ENCODE peak calls at places on chromosome 9, in four cellular contexts. V is mucosa of descending colon, E is type B pancreatic cell, W is GM12878. L is an unnamed sample.

GRCh38 chr9:108599571-108599970 is 256.2 kb downstream of the ACTL7B start:
- DNase-seq in V (no peak), E (no peak), W (no peak), L (no peak)

GRCh38 chr9:108297025-108297424 is 558.8 kb downstream of the ACTL7B start:
- DNase-seq in V (no peak), E (no peak), W (no peak), L (peak; percentile 96)

GRCh38 chr9:130390371-130390770 is 54.4 kb upstream of the ASS1 start:
- DNase-seq in V (no peak), E (no peak), W (no peak), L (no peak)

GRCh38 chr9:99445377-99445891 is 223.4 kb downstream of the SEC61B start:
- DNase-seq in V (no peak), E (no peak), W (no peak), L (peak; percentile 97)

GRCh38 chr9:35728041-35728971 is 3.7 kb downstream of the TLN1 start:
- DNase-seq in V (peak; percentile 79), E (no peak), W (no peak), L (peak; percentile 96)

GRCh38 chr9:105299190-105299854 is 54.9 kb downstream of the SLC44A1 start:
- DNase-seq in V (no peak), E (no peak), W (no peak), L (peak; percentile 95)

GRCh38 chr9:113409883-113410206 is 630 bp downstream of the POLE3 start:
- DNase-seq in V (no peak), E (peak; percentile 76), W (no peak), L (no peak)

GRCh38 chr9:37564931-37565330 is 11.2 kb downstream of the FBXO10 start:
- DNase-seq in V (no peak), E (no peak), W (no peak), L (no peak)

GRCh38 chr9:122320346-122320995 is 50.4 kb upstream of the PTGS1 start:
- DNase-seq in V (no peak), E (no peak), W (no peak), L (no peak)

GRCh38 chr9:35518212-35518917 is 28.5 kb downstream of the RUSC2 start:
- DNase-seq in V (no peak), E (no peak), W (no peak), L (peak; percentile 89)

DNA sequence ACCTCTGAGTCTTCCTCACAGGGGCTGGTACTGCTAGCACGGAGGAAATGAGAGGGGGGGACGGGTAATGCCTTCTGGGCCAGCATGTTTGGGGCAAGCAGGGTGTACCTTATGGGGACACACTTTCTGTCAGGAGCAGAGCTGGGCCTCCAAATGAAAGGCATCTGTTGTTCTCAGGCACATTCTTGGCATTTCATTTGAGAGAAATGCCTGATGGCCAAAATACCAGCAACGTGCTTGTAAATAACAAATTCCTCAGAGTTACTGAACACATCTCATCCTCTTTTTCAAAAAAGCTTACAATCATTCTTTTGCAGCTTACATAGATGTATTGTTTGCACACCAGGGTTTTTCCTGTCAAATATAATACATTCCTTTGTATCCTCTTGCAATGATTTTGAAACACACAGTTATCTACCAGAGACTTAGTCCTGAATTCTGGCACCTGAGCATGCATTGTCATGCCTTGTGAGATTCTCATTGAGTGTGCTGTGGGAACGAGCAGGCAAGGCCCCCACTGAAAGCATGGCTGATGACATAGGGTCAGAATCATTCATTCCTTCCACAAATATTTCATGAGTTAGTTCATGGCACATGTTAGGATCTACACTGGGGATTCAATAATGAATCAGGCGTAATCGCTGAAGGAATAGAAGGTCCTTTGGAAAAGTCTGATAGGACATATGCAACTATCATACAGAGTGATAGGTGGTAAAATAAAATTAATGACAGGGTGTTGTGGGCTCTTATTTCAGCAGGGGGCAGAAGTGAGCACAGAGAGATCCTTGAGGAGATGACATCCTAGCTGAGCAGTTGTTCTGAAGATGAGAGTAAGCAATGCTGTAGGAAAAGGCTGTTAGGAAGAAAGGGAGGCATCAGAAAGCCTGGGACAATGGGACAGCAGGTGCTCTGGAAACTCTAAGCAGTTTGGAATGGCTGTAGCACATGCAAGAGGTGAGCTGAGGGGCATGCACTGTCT is 260.9 kb upstream of the TUT7 start:
- DNase-seq in V (no peak), E (peak; percentile 34), W (no peak), L (peak; percentile 63)
- TF ChIP-seq CTCF in V (no peak), E (peak; percentile 71), W (peak; percentile 31), L (peak; percentile 61)

GRCh38 chr9:2120926-2121689 is 106.0 kb downstream of the SMARCA2 start:
- DNase-seq in V (no peak), E (no peak), W (no peak), L (peak; percentile 20)
- TF ChIP-seq CTCF in V (no peak), E (no peak), W (no peak), L (no peak)

GRCh38 chr9:92242779-92243136 is 50.7 kb downstream of the IARS1 start:
- DNase-seq in V (no peak), E (no peak), W (no peak), L (no peak)

GRCh38 chr9:92242115-92242778 is 51.2 kb downstream of the IARS1 start:
- DNase-seq in V (no peak), E (no peak), W (no peak), L (peak; percentile 86)

GRCh38 chr9:92245005-92245797 is 48.3 kb downstream of the IARS1 start:
- DNase-seq in V (no peak), E (no peak), W (no peak), L (peak; percentile 52)

GRCh38 chr9:92247981-92248380 is 45.5 kb downstream of the IARS1 start:
- DNase-seq in V (no peak), E (no peak), W (no peak), L (no peak)

GRCh38 chr9:92247296-92247695 is 46.2 kb downstream of the IARS1 start:
- DNase-seq in V (no peak), E (no peak), W (no peak), L (no peak)
- TF ChIP-seq CTCF in V (no peak), E (no peak), W (no peak), L (no peak)

GRCh38 chr9:127545196-127546124 is 66.6 kb upstream of the STXBP1 start:
- DNase-seq in V (peak; percentile 77), E (no peak), W (no peak), L (no peak)
- TF ChIP-seq CTCF in V (no peak), E (no peak), W (no peak), L (no peak)

GRCh38 chr9:70135176-70135575 is 91.5 kb downstream of the MAMDC2 start:
- DNase-seq in V (no peak), E (no peak), W (no peak), L (peak; percentile 42)
- TF ChIP-seq CTCF in V (no peak), E (no peak), W (no peak), L (peak; percentile 18)

GRCh38 chr9:87826331-87826730 is 56.3 kb upstream of the SPATA31E1 start:
- DNase-seq in V (no peak), E (no peak), W (no peak), L (no peak)

GRCh38 chr9:87827341-87827740 is 55.3 kb upstream of the SPATA31E1 start:
- DNase-seq in V (no peak), E (no peak), W (no peak), L (no peak)

GRCh38 chr9:87824886-87825285 is 57.8 kb upstream of the SPATA31E1 start:
- DNase-seq in V (no peak), E (no peak), W (no peak), L (no peak)

GRCh38 chr9:87829756-87830155 is 52.9 kb upstream of the SPATA31E1 start:
- DNase-seq in V (no peak), E (no peak), W (no peak), L (no peak)

DNA sequence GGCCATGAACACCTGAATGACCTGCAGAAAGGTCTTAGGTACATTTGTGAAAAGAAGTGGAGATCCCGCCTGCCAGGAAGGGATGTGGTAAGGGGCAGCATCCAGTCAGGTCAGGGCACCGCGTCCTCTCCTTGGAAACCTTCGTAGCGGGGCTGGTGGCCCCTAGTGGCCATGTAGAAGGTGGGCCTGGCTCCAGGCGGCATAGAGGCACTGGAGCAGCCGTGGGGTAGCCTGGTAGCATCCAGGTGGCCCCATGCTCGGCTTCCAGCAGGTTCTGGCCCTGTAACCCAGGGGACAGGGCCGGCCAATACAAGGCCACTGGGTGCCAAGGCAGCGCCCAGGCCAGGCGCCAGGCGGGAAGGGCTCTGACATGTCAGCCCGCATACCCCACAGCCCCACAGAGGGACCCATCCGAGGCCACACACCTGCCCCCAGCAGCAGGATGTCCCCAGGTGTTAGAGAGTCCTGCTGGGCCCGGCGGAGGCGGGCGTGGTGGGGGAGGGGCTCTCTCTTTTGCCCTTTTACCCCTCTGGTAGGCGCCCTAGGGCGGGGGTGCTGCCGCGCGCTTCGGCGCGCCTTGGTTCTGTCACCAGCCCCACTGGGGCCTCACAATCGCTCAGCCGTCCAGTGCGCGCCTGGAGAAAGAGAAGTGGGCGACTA is 58.3 kb upstream of the SPATA31E1 start:
- DNase-seq in V (no peak), E (no peak), W (no peak), L (no peak)
- TF ChIP-seq CTCF in V (no peak), E (no peak), W (no peak), L (no peak)

DNA sequence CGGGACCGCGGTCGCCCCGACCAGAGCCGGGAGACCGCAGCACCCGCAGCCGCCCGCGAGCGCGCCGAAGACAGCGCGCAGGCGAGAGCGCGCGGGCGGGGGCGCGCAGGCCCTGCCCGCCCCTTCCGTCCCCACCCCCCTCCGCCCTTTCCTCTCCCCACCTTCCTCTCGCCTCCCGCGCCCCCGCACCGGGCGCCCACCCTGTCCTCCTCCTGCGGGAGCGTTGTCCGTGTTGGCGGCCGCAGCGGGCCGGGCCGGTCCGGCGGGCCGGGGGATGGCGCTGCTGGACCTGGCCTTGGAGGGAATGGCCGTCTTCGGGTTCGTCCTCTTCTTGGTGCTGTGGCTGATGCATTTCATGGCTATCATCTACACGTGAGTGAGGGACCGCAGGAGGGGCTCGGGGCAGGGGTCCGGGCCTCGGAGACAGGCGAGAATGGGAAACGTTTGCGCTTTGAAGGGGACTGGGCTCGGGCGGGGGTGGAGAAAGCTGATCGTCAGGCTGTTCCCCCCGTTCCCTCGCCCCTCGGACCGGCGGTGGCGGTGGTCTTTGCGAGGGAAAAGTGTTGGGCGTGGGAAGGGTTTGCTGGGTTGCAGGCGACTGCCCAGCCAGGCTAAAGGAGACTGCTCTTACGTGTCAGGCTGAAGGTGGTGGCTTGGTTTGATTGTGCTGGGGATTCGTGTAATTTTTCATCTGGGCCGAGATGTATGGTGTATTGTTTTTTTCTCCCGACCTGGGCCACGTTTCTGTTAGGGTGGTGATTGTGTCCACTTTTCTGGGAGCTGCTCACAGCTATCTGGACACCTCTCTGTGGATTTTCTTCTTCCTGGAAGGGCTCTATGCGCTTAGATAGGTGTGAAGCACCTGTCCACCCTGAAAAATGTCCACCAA is 572 bp downstream of the UGCG start:
- DNase-seq in V (peak; percentile 84), E (peak; percentile 76), W (no peak), L (peak; percentile 58)
- TF ChIP-seq CTCF in V (no peak), E (no peak), W (no peak), L (peak; percentile 2)

GRCh38 chr9:83034026-83034425 is 28.9 kb downstream of the RASEF start:
- DNase-seq in V (no peak), E (no peak), W (no peak), L (no peak)

GRCh38 chr9:83030391-83031107 is 32.4 kb downstream of the RASEF start:
- DNase-seq in V (no peak), E (no peak), W (no peak), L (no peak)

GRCh38 chr9:83032065-83032625 is 30.8 kb downstream of the RASEF start:
- DNase-seq in V (no peak), E (no peak), W (no peak), L (no peak)

GRCh38 chr9:83036043-83036442 is 26.9 kb downstream of the RASEF start:
- DNase-seq in V (no peak), E (no peak), W (no peak), L (no peak)

GRCh38 chr9:83034587-83034986 is 28.4 kb downstream of the RASEF start:
- DNase-seq in V (no peak), E (no peak), W (no peak), L (peak; percentile 43)
- TF ChIP-seq CTCF in V (no peak), E (no peak), W (no peak), L (no peak)